ENCODE peak calls at places on chromosome 11, in seven cellular contexts. S, A, Y, T, D, Q and U are unnamed samples.
A peak's percentile ranks its signal among the peaks of the same experiment; 100 is the strongest.

GRCh38 chr11:130212431-130212961 is 52.9 kb downstream of the ST14 start:
- DNase-seq in S (no peak), A (no peak), Y (no peak), T (peak; percentile 2), D (no peak), Q (peak; percentile 3), U (peak; percentile 11)

GRCh38 chr11:11706022-11706421 is 84.2 kb upstream of the GALNT18 start:
- DNase-seq in S (no peak), A (peak; percentile 59), Y (no peak), T (no peak), D (no peak), Q (peak; percentile 72), U (no peak)

GRCh38 chr11:32087602-32088001 is 3.3 kb upstream of the RCN1 start:
- DNase-seq in S (peak; percentile 7), A (no peak), Y (no peak), T (no peak), D (peak; percentile 11), Q (peak; percentile 41), U (no peak)

GRCh38 chr11:7498193-7498592 is 12.9 kb downstream of the OLFML1 start:
- DNase-seq in S (no peak), A (no peak), Y (no peak), T (no peak), D (no peak), Q (no peak), U (no peak)

GRCh38 chr11:87628161-87628560 is 547.1 kb downstream of the RAB38 start:
- DNase-seq in S (no peak), A (no peak), Y (no peak), T (no peak), D (no peak), Q (no peak), U (no peak)

GRCh38 chr11:3192511-3193372 is 25.9 kb downstream of the MRGPRG start:
- DNase-seq in S (no peak), A (peak; percentile 53), Y (no peak), T (no peak), D (no peak), Q (no peak), U (no peak)

GRCh38 chr11:64842851-64843841 is 1.3 kb downstream of the CDC42BPG start:
- DNase-seq in S (no peak), A (peak; percentile 58), Y (no peak), T (no peak), D (peak; percentile 79), Q (peak; percentile 67), U (no peak)

GRCh38 chr11:46414899-46415298 is 23.3 kb upstream of the CHRM4 start:
- DNase-seq in S (no peak), A (no peak), Y (no peak), T (no peak), D (no peak), Q (no peak), U (no peak)

GRCh38 chr11:75867778-75868374 is 52.9 kb downstream of the UVRAG start:
- DNase-seq in S (peak; percentile 63), A (no peak), Y (no peak), T (peak; percentile 58), D (peak; percentile 63), Q (peak; percentile 56), U (peak; percentile 65)